ENCODE peak calls at places on chromosomes 1 and 21, in six cellular contexts. One of them, this sample, is unnamed.

GRCh38 chr1:50080904-50081586 is 27.7 kb upstream of the ELAVL4 start:
- DNase-seq in OCI-LY7: peak; percentile 4
- DNase-seq in cardiac muscle cell: no peak
- DNase-seq in ovary: no peak
- DNase-seq in CD8-positive, alpha-beta T cell: no peak
- DNase-seq in naive thymus-derived CD4-positive, alpha-beta T cell: no peak
- DNase-seq in this sample: no peak

GRCh38 chr1:89125571-89126233 is at the start of gene GBP2:
- DNase-seq in cardiac muscle cell: peak; percentile 72
- DNase-seq in CD8-positive, alpha-beta T cell: no peak
- DNase-seq in naive thymus-derived CD4-positive, alpha-beta T cell: peak; percentile 72
- DNase-seq in OCI-LY7: no peak
- DNase-seq in ovary: no peak
- DNase-seq in this sample: no peak

GRCh38 chr1:175548774-175549173 is 194.6 kb downstream of the TNR start:
- DNase-seq in cardiac muscle cell: peak; percentile 82
- DNase-seq in CD8-positive, alpha-beta T cell: no peak
- DNase-seq in ovary: no peak
- DNase-seq in naive thymus-derived CD4-positive, alpha-beta T cell: no peak
- DNase-seq in OCI-LY7: no peak
- DNase-seq in this sample: peak; percentile 60

GRCh38 chr1:169003864-169004516 is 102.5 kb upstream of the ATP1B1 start:
- DNase-seq in naive thymus-derived CD4-positive, alpha-beta T cell: no peak
- DNase-seq in CD8-positive, alpha-beta T cell: no peak
- DNase-seq in OCI-LY7: no peak
- DNase-seq in ovary: peak; percentile 19
- DNase-seq in cardiac muscle cell: peak; percentile 25
- DNase-seq in this sample: peak; percentile 85

GRCh38 chr1:192506741-192507155 is 68.8 kb upstream of the RGS1 start:
- DNase-seq in OCI-LY7: peak; percentile 60
- DNase-seq in cardiac muscle cell: peak; percentile 65
- DNase-seq in naive thymus-derived CD4-positive, alpha-beta T cell: no peak
- DNase-seq in CD8-positive, alpha-beta T cell: no peak
- DNase-seq in ovary: no peak
- DNase-seq in this sample: no peak

GRCh38 chr1:231866392-231867331 is 240.1 kb downstream of the DISC1 start:
- DNase-seq in CD8-positive, alpha-beta T cell: peak; percentile 22
- DNase-seq in ovary: peak; percentile 73
- DNase-seq in naive thymus-derived CD4-positive, alpha-beta T cell: peak; percentile 24
- DNase-seq in cardiac muscle cell: peak; percentile 71
- DNase-seq in OCI-LY7: peak; percentile 64
- DNase-seq in this sample: peak; percentile 28

GRCh38 chr1:177145102-177145779 is 19.3 kb downstream of the ASTN1 start:
- DNase-seq in ovary: no peak
- DNase-seq in cardiac muscle cell: peak; percentile 14
- DNase-seq in CD8-positive, alpha-beta T cell: no peak
- DNase-seq in naive thymus-derived CD4-positive, alpha-beta T cell: no peak
- DNase-seq in OCI-LY7: no peak
- DNase-seq in this sample: peak; percentile 48

GRCh38 chr1:10824821-10825540 is 28.5 kb upstream of the CASZ1 start:
- DNase-seq in ovary: no peak
- DNase-seq in CD8-positive, alpha-beta T cell: no peak
- DNase-seq in naive thymus-derived CD4-positive, alpha-beta T cell: no peak
- DNase-seq in cardiac muscle cell: peak; percentile 67
- DNase-seq in OCI-LY7: no peak
- DNase-seq in this sample: no peak

GRCh38 chr1:43292679-43293078 is 7.3 kb upstream of the C1orf210 start:
- DNase-seq in ovary: no peak
- DNase-seq in cardiac muscle cell: no peak
- DNase-seq in CD8-positive, alpha-beta T cell: no peak
- DNase-seq in OCI-LY7: no peak
- DNase-seq in naive thymus-derived CD4-positive, alpha-beta T cell: no peak
- DNase-seq in this sample: no peak

GRCh38 chr21:38774586-38775285 is 31.0 kb upstream of the ETS2 start:
- DNase-seq in naive thymus-derived CD4-positive, alpha-beta T cell: no peak
- DNase-seq in OCI-LY7: no peak
- DNase-seq in CD8-positive, alpha-beta T cell: no peak
- DNase-seq in cardiac muscle cell: no peak
- DNase-seq in ovary: no peak
- DNase-seq in this sample: no peak

GRCh38 chr1:106879538-106879937 is 176.9 kb upstream of the PRMT6 start:
- DNase-seq in cardiac muscle cell: no peak
- DNase-seq in naive thymus-derived CD4-positive, alpha-beta T cell: no peak
- DNase-seq in ovary: no peak
- DNase-seq in CD8-positive, alpha-beta T cell: no peak
- DNase-seq in OCI-LY7: no peak
- DNase-seq in this sample: peak; percentile 32

GRCh38 chr21:41120997-41121396 is 47.0 kb upstream of the BACE2 start:
- DNase-seq in CD8-positive, alpha-beta T cell: no peak
- DNase-seq in naive thymus-derived CD4-positive, alpha-beta T cell: no peak
- DNase-seq in ovary: no peak
- DNase-seq in OCI-LY7: no peak
- DNase-seq in cardiac muscle cell: no peak
- DNase-seq in this sample: no peak

GRCh38 chr1:240258910-240259309 is 167.2 kb downstream of the FMN2 start:
- DNase-seq in OCI-LY7: no peak
- DNase-seq in cardiac muscle cell: no peak
- DNase-seq in ovary: no peak
- DNase-seq in naive thymus-derived CD4-positive, alpha-beta T cell: no peak
- DNase-seq in CD8-positive, alpha-beta T cell: no peak
- DNase-seq in this sample: no peak

GRCh38 chr1:209601809-209602657 is 18.5 kb downstream of the CAMK1G start:
- DNase-seq in ovary: peak; percentile 52
- DNase-seq in OCI-LY7: peak; percentile 15
- DNase-seq in naive thymus-derived CD4-positive, alpha-beta T cell: no peak
- DNase-seq in CD8-positive, alpha-beta T cell: no peak
- DNase-seq in cardiac muscle cell: peak; percentile 69
- DNase-seq in this sample: peak; percentile 51

GRCh38 chr1:56948403-56949023 is 17.3 kb downstream of the C8B start:
- DNase-seq in naive thymus-derived CD4-positive, alpha-beta T cell: no peak
- DNase-seq in OCI-LY7: no peak
- DNase-seq in cardiac muscle cell: peak; percentile 65
- DNase-seq in CD8-positive, alpha-beta T cell: no peak
- DNase-seq in ovary: no peak
- DNase-seq in this sample: no peak

DNA sequence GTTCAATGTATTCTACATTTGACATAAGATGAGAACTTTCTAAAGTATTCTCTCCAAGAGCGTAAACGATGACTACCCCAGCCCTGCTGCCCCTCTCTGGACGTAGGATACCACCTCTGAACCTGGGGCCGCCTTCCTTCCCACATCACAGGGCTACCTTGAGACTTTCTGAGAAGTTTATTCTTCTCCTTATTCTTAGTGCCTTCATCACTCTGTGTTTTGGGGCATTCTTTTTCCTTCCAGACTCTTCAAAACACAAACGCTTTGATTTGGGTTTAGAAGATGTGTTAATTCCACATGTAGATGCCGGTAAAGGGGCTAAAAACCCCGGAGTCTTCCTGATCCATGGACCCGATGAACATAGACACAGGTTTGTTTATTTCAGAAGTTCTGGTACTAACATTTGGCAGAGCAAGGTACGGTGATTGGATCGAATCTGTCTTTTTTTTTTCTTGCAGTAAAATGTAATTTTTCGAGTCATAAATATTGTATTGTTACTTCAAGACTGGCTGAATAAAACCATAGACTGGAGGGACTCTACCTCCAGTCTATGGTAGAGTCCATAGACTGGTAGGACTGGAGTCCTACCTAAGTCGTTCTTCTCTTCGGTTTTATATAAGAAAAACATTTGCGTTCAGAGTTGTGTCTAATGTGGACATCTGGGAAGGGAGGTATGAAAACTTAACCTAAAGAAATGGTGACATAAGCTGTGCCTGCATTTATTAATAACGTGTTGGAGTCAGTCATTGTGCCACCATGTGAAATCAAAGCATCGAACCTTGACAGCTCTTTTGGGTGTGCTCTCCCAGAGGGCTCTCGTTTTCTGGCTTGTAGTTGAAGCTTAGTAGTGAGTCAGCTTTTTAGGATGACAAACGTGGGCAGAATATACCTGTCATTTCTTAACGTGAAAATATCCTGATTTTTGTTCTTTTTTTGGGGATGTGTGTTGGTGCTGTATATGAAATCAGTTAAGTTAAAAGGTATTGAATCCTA is 1.2 kb downstream of the MAN1A2 start:
- DNase-seq in cardiac muscle cell: peak; percentile 19
- DNase-seq in CD8-positive, alpha-beta T cell: no peak
- DNase-seq in ovary: no peak
- DNase-seq in OCI-LY7: peak; percentile 63
- DNase-seq in naive thymus-derived CD4-positive, alpha-beta T cell: no peak
- DNase-seq in this sample: no peak
- H3K4me1 ChIP-seq in cardiac muscle cell: peaks cover 47% of the 10 kb centered on the region
- H3K4me1 ChIP-seq in CD8-positive, alpha-beta T cell: peaks cover 53% of the 10 kb centered on the region
- H3K4me1 ChIP-seq in ovary: peaks cover 6% of the 10 kb centered on the region
- H3K4me1 ChIP-seq in OCI-LY7: peaks cover 40% of the 10 kb centered on the region
- H3K4me1 ChIP-seq in naive thymus-derived CD4-positive, alpha-beta T cell: peaks cover 23% of the 10 kb centered on the region
- H3K4me1 ChIP-seq in this sample: peaks cover 63% of the 10 kb centered on the region

GRCh38 chr1:15172405-15173259 is 19.1 kb downstream of the TMEM51 start:
- DNase-seq in ovary: no peak
- DNase-seq in cardiac muscle cell: peak; percentile 56
- DNase-seq in CD8-positive, alpha-beta T cell: no peak
- DNase-seq in naive thymus-derived CD4-positive, alpha-beta T cell: no peak
- DNase-seq in OCI-LY7: no peak
- DNase-seq in this sample: no peak
- H3K4me3 ChIP-seq in ovary: no peak overlapping the region
- H3K4me3 ChIP-seq in cardiac muscle cell: no peak overlapping the region
- H3K4me3 ChIP-seq in CD8-positive, alpha-beta T cell: no peak overlapping the region
- H3K4me3 ChIP-seq in naive thymus-derived CD4-positive, alpha-beta T cell: no peak overlapping the region
- H3K4me3 ChIP-seq in OCI-LY7: no peak overlapping the region
- H3K4me3 ChIP-seq in this sample: no peak overlapping the region

GRCh38 chr1:167679714-167680113 is 42.1 kb upstream of the MPZL1 start:
- DNase-seq in CD8-positive, alpha-beta T cell: no peak
- DNase-seq in cardiac muscle cell: no peak
- DNase-seq in OCI-LY7: no peak
- DNase-seq in naive thymus-derived CD4-positive, alpha-beta T cell: no peak
- DNase-seq in ovary: no peak
- DNase-seq in this sample: no peak

GRCh38 chr1:167678838-167679237 is 42.9 kb upstream of the MPZL1 start:
- DNase-seq in OCI-LY7: no peak
- DNase-seq in cardiac muscle cell: no peak
- DNase-seq in ovary: no peak
- DNase-seq in naive thymus-derived CD4-positive, alpha-beta T cell: no peak
- DNase-seq in CD8-positive, alpha-beta T cell: no peak
- DNase-seq in this sample: no peak

GRCh38 chr1:167681497-167682102 is 40.2 kb upstream of the MPZL1 start:
- DNase-seq in cardiac muscle cell: no peak
- DNase-seq in CD8-positive, alpha-beta T cell: no peak
- DNase-seq in OCI-LY7: no peak
- DNase-seq in ovary: no peak
- DNase-seq in naive thymus-derived CD4-positive, alpha-beta T cell: no peak
- DNase-seq in this sample: no peak

GRCh38 chr1:167683226-167683625 is 38.6 kb upstream of the MPZL1 start:
- DNase-seq in ovary: no peak
- DNase-seq in CD8-positive, alpha-beta T cell: no peak
- DNase-seq in naive thymus-derived CD4-positive, alpha-beta T cell: no peak
- DNase-seq in cardiac muscle cell: no peak
- DNase-seq in OCI-LY7: no peak
- DNase-seq in this sample: no peak

DNA sequence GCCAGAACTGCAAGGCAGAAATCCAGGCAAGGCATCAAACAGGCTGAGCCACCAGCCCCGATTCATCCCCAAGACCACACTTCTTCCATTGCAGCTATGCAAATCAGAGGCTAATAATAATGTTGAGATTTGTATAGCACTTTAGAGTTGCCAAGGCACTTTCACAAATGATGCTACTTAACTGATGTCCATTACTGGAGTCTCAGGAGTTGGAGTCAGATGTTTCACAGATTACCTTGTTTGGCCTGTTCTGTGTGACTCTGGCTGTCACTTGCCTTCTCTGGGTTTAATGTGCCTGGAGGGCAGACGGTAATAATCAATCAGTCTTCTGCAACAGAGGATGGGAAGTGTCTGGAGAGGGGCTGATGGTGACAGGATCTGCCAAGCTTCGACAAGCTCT is 40.8 kb upstream of the MPZL1 start:
- DNase-seq in cardiac muscle cell: no peak
- DNase-seq in OCI-LY7: no peak
- DNase-seq in ovary: no peak
- DNase-seq in naive thymus-derived CD4-positive, alpha-beta T cell: no peak
- DNase-seq in CD8-positive, alpha-beta T cell: no peak
- DNase-seq in this sample: no peak
- H3K4me1 ChIP-seq in cardiac muscle cell: peaks cover 90% of the 10 kb centered on the region
- H3K4me1 ChIP-seq in OCI-LY7: peaks cover 56% of the 10 kb centered on the region
- H3K4me1 ChIP-seq in ovary: peaks cover 5% of the 10 kb centered on the region
- H3K4me1 ChIP-seq in naive thymus-derived CD4-positive, alpha-beta T cell: peaks cover 11% of the 10 kb centered on the region
- H3K4me1 ChIP-seq in CD8-positive, alpha-beta T cell: peaks cover 37% of the 10 kb centered on the region
- H3K4me1 ChIP-seq in this sample: peaks cover 20% of the 10 kb centered on the region

GRCh38 chr1:110070282-110070967 is at the start of gene ALX3:
- DNase-seq in naive thymus-derived CD4-positive, alpha-beta T cell: no peak
- DNase-seq in CD8-positive, alpha-beta T cell: no peak
- DNase-seq in cardiac muscle cell: no peak
- DNase-seq in ovary: no peak
- DNase-seq in OCI-LY7: no peak
- DNase-seq in this sample: no peak

GRCh38 chr1:110068646-110069301 is 1.7 kb downstream of the ALX3 start:
- DNase-seq in CD8-positive, alpha-beta T cell: no peak
- DNase-seq in OCI-LY7: no peak
- DNase-seq in cardiac muscle cell: peak; percentile 18
- DNase-seq in naive thymus-derived CD4-positive, alpha-beta T cell: peak; percentile 25
- DNase-seq in ovary: no peak
- DNase-seq in this sample: no peak

GRCh38 chr1:110070968-110071307 is 466 bp upstream of the ALX3 start:
- DNase-seq in ovary: no peak
- DNase-seq in naive thymus-derived CD4-positive, alpha-beta T cell: no peak
- DNase-seq in cardiac muscle cell: no peak
- DNase-seq in OCI-LY7: no peak
- DNase-seq in CD8-positive, alpha-beta T cell: no peak
- DNase-seq in this sample: no peak

GRCh38 chr1:110067957-110068645 is 2.4 kb downstream of the ALX3 start:
- DNase-seq in CD8-positive, alpha-beta T cell: no peak
- DNase-seq in OCI-LY7: no peak
- DNase-seq in cardiac muscle cell: no peak
- DNase-seq in naive thymus-derived CD4-positive, alpha-beta T cell: no peak
- DNase-seq in ovary: no peak
- DNase-seq in this sample: no peak

DNA sequence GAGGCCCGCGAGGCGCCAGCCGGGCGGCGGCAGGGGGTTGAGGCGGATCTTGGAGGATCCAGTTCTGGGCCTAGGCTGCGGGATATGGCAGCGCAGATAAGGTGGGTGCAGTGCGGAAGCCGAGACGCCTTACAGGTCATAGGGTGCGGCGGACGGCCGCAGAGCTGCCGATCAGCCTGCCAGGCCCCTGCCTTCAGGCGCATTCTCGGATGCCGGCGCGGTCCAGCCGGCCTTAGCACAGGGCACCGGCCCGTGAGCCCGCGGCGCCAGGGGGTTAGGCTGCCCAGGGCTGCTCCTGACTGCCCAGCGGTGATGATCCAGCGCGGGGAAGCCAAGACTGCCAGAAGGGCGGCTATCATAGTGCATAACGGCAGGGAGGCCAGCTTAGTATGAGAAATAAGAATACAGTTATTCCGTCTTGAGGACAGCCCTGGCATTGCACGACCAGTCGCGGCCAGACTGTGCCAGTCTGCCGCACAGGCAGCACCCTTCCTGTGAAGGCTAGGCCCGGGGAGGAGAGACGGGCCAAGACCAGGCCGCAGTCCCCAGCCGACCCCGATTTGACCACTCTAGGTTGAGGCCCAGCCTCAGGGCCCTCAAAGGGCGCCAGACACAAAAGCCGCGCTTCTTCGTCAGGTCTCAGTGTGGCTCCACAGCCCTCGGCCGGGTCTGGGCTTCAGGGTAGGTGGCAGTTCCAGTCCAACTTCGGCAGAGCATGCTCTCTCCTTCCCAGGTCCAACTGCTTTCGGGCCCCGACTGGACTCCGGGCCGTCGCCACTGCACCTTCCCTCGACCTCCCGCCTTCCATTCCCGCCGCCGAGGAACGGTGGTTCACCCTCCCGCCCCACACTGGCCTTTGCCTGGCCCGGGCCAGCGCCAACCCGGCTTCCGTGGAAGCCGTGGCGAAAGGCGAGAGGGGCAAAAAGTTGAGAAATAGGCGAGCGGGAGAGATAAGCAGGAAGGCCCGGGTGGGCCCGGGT is 880 bp downstream of the ALX3 start:
- DNase-seq in OCI-LY7: no peak
- DNase-seq in CD8-positive, alpha-beta T cell: no peak
- DNase-seq in cardiac muscle cell: no peak
- DNase-seq in ovary: no peak
- DNase-seq in naive thymus-derived CD4-positive, alpha-beta T cell: no peak
- DNase-seq in this sample: no peak
- H3K4me3 ChIP-seq in OCI-LY7: no peak overlapping the region
- H3K4me3 ChIP-seq in CD8-positive, alpha-beta T cell: peak overlapping the region; percentile 41
- H3K4me3 ChIP-seq in cardiac muscle cell: peak overlapping the region; percentile 15
- H3K4me3 ChIP-seq in ovary: no peak overlapping the region
- H3K4me3 ChIP-seq in naive thymus-derived CD4-positive, alpha-beta T cell: no peak overlapping the region
- H3K4me3 ChIP-seq in this sample: no peak overlapping the region